ENCODE peak calls at places on chromosomes 7 and 10, in eight cellular contexts. J is type B pancreatic cell; T is spleen; L is activated naive CD8-positive, alpha-beta T cell treated with anti-CD3 and anti-CD28 coated beads, Interleukin-2, amount 10 ng/mL, durations not matched to agents 7 days and 5 days; U is NT2/D1; E is IMR-90; B is fibroblast of the conjunctiva; K is Caki2. N is an unnamed sample.

GRCh38 chr10:16510843-16511242 is 10.8 kb downstream of the C1QL3 start:
- DNase-seq in J (no peak), T (no peak), L (no peak), U (no peak), E (no peak), B (no peak), K (no peak), N (no peak)

GRCh38 chr10:131061221-131061620 is 250.3 kb downstream of the TCERG1L start:
- DNase-seq in J (peak; percentile 18), T (peak; percentile 41), L (no peak), U (no peak), E (no peak), B (no peak), K (no peak), N (no peak)

GRCh38 chr10:34172936-34173533 is 642.1 kb downstream of the PARD3 start:
- DNase-seq in J (no peak), T (no peak), L (no peak), U (no peak), E (no peak), B (peak; percentile 26), K (no peak), N (no peak)

GRCh38 chr7:112290065-112290464 is 83.6 kb downstream of the ZNF277 start:
- DNase-seq in J (no peak), T (no peak), L (no peak), U (no peak), E (peak; percentile 48), B (no peak), K (peak; percentile 12), N (no peak)

GRCh38 chr7:156903232-156903909 is 10.4 kb upstream of the LMBR1 start:
- DNase-seq in J (no peak), T (peak; percentile 33), L (no peak), U (no peak), E (peak; percentile 19), B (peak; percentile 38), K (peak; percentile 21), N (peak; percentile 47)

GRCh38 chr7:95687759-95688343 is 84.5 kb upstream of the DYNC1I1 start:
- DNase-seq in J (no peak), T (no peak), L (no peak), U (peak; percentile 39), E (peak; percentile 26), B (no peak), K (peak; percentile 41), N (no peak)

GRCh38 chr10:88209837-88210552 is 346.6 kb downstream of the PTEN start:
- DNase-seq in J (no peak), T (no peak), L (no peak), U (no peak), E (peak; percentile 58), B (peak; percentile 21), K (no peak), N (no peak)

GRCh38 chr7:73436031-73436929 is 2.7 kb downstream of the FZD9 start:
- DNase-seq in J (no peak), T (no peak), L (no peak), U (no peak), E (no peak), B (no peak), K (peak; percentile 48), N (no peak)

GRCh38 chr7:24773646-24774045 is 16.4 kb upstream of the GSDME start:
- DNase-seq in J (no peak), T (no peak), L (no peak), U (no peak), E (no peak), B (no peak), K (no peak), N (no peak)

N was measured in left ventricle myocardium inferior.